ENCODE peak calls at places on chromosomes 4 and X, in eight cellular contexts. Q is HT1080, P is renal cortical epithelial cell, F is immature natural killer cell, S is cardiac septum, D is tibial nerve, U is caudate nucleus, O is B cell. T is an unnamed sample.

GRCh38 chrX:3599787-3600465 is 113.5 kb downstream of the PRKX start:
- DNase-seq in S (no peak), O (no peak), P (peak), D (no peak), U (no peak), F (no peak), Q (no peak), T (no peak)

GRCh38 chr4:101393256-101393655 is 45.9 kb upstream of the PPP3CA start:
- DNase-seq in P (peak), S (no peak), D (no peak), U (no peak), F (no peak), Q (peak), O (no peak), T (peak)

GRCh38 chrX:68511255-68511654 is 12.4 kb downstream of the YIPF6 start:
- DNase-seq in P (peak), O (peak), F (peak), S (no peak), D (peak), U (no peak), Q (peak), T (peak)

GRCh38 chrX:67544281-67544680 is 460 bp downstream of the AR start:
- DNase-seq in D (no peak), U (no peak), Q (no peak), S (no peak), O (no peak), F (no peak), P (no peak), T (peak)

GRCh38 chr4:27318740-27319139 is 458.1 kb downstream of the STIM2 start:
- DNase-seq in F (no peak), O (peak), D (no peak), P (peak), S (no peak), U (no peak), Q (peak), T (peak)

GRCh38 chr4:147479817-147480216 is 1.1 kb upstream of the EDNRA start:
- DNase-seq in P (no peak), U (no peak), S (no peak), O (no peak), F (no peak), D (peak), Q (peak), T (peak)

GRCh38 chr4:150164956-150165355 is 86.7 kb downstream of the DCLK2 start:
- DNase-seq in P (no peak), O (no peak), D (no peak), Q (no peak), F (no peak), S (no peak), U (no peak), T (peak)

GRCh38 chr4:157977086-157977485 is 195.7 kb downstream of the GASK1B start:
- DNase-seq in F (no peak), O (no peak), Q (no peak), S (no peak), D (no peak), U (no peak), P (no peak), T (no peak)

GRCh38 chr4:3527914-3528876 is 4.0 kb downstream of the LRPAP1 start:
- DNase-seq in Q (no peak), U (no peak), F (no peak), O (peak), D (no peak), P (no peak), S (peak), T (no peak)

GRCh38 chr4:156642161-156642560 is 329.4 kb downstream of the PDGFC start:
- DNase-seq in F (no peak), D (no peak), S (no peak), P (no peak), Q (no peak), O (no peak), U (no peak), T (peak)

GRCh38 chrX:135345328-135345645 is 36.0 kb downstream of the ETDC start:
- DNase-seq in S (no peak), F (no peak), Q (peak), P (peak), D (peak), U (no peak), O (no peak), T (peak)

GRCh38 chr4:150582101-150582565 is at the start of gene MAB21L2:
- DNase-seq in O (no peak), U (no peak), F (no peak), P (no peak), Q (no peak), D (no peak), S (no peak), T (peak)

GRCh38 chr4:102503301-102503746 is 2.2 kb downstream of the NFKB1 start:
- DNase-seq in U (no peak), O (peak), D (no peak), F (no peak), Q (no peak), P (no peak), S (no peak), T (no peak)

GRCh38 chr4:119725688-119726330 is 97.2 kb upstream of the PDE5A start:
- DNase-seq in P (no peak), S (no peak), F (no peak), D (no peak), Q (no peak), U (no peak), O (no peak), T (peak)

GRCh38 chrX:124332481-124333424 is at the start of gene TEX13D:
- DNase-seq in Q (no peak), U (no peak), S (no peak), D (no peak), F (no peak), O (no peak), P (no peak), T (no peak)

GRCh38 chr4:87633239-87633638 is 16.8 kb upstream of the DMP1 start:
- DNase-seq in U (no peak), S (no peak), O (no peak), F (no peak), Q (peak), P (no peak), D (no peak), T (peak)

GRCh38 chr4:93199492-93199891 is 629.1 kb upstream of the ATOH1 start:
- DNase-seq in U (no peak), S (no peak), D (no peak), O (no peak), Q (peak), P (peak), F (no peak), T (peak)

GRCh38 chrX:150366951-150367545 is 3.9 kb downstream of the MAMLD1 start:
- DNase-seq in Q (no peak), D (no peak), F (no peak), U (no peak), S (no peak), P (peak), O (peak), T (peak)

GRCh38 chr4:92339671-92340070 is 35.9 kb downstream of the GRID2 start:
- DNase-seq in F (no peak), P (no peak), U (no peak), O (no peak), D (no peak), Q (no peak), S (no peak), T (peak)